ENCODE peak calls at places on chromosomes 12 and 14, in six cellular contexts. S, T, F, E, W and C are unnamed samples.

GRCh38 chr14:94748667-94749347 is 21.1 kb downstream of the GSC start:
- DNase-seq in S (no peak), T (no peak), F (peak; percentile 30), E (peak; percentile 76), W (peak; percentile 59), C (no peak)

GRCh38 chr14:76842414-76842813 is 16.2 kb downstream of the LRRC74A start:
- DNase-seq in S (no peak), T (no peak), F (no peak), E (no peak), W (no peak), C (no peak)

GRCh38 chr14:38224328-38224727 is 16.6 kb downstream of the SSTR1 start:
- DNase-seq in S (no peak), T (no peak), F (no peak), E (no peak), W (no peak), C (no peak)

GRCh38 chr14:32379447-32379846 is 50.3 kb downstream of the AKAP6 start:
- DNase-seq in S (no peak), T (no peak), F (no peak), E (no peak), W (no peak), C (no peak)

GRCh38 chr12:14960548-14961465 is 594 bp downstream of the ARHGDIB start:
- DNase-seq in S (peak; percentile 60), T (no peak), F (no peak), E (no peak), W (no peak), C (no peak)

GRCh38 chr14:67620217-67620789 is 583 bp downstream of the ARG2 start:
- DNase-seq in S (no peak), T (no peak), F (no peak), E (peak; percentile 70), W (no peak), C (no peak)

GRCh38 chr12:130829391-130830245 is 9.4 kb downstream of the STX2 start:
- DNase-seq in S (no peak), T (no peak), F (no peak), E (no peak), W (no peak), C (no peak)

GRCh38 chr14:51008416-51008815 is 64.1 kb upstream of the PYGL start:
- DNase-seq in S (no peak), T (no peak), F (no peak), E (no peak), W (no peak), C (no peak)

GRCh38 chr12:113196996-113197395 is 11.5 kb downstream of the RITA1 start:
- DNase-seq in S (peak; percentile 70), T (peak; percentile 22), F (peak; percentile 7), E (peak; percentile 51), W (peak; percentile 63), C (no peak)

GRCh38 chr12:125657681-125658080 is 592.4 kb downstream of the AACS start:
- DNase-seq in S (no peak), T (no peak), F (no peak), E (no peak), W (no peak), C (no peak)

GRCh38 chr12:124994435-124994975 is 1.1 kb downstream of the BRI3BP start:
- DNase-seq in S (no peak), T (no peak), F (no peak), E (peak; percentile 11), W (no peak), C (no peak)

GRCh38 chr12:23681237-23681636 is 268.2 kb downstream of the SOX5 start:
- DNase-seq in S (no peak), T (no peak), F (no peak), E (no peak), W (no peak), C (no peak)

GRCh38 chr12:6667559-6668210 is 4.8 kb upstream of the ING4 start:
- DNase-seq in S (no peak), T (no peak), F (peak; percentile 50), E (peak; percentile 21), W (peak; percentile 21), C (no peak)

GRCh38 chr12:91382081-91382543 is 199.5 kb upstream of the DCN start:
- DNase-seq in S (peak; percentile 70), T (peak; percentile 79), F (peak; percentile 18), E (peak; percentile 89), W (peak; percentile 66), C (no peak)

GRCh38 chr12:24066097-24066496 is 116.6 kb upstream of the SOX5 start:
- DNase-seq in S (no peak), T (no peak), F (no peak), E (no peak), W (no peak), C (no peak)

GRCh38 chr14:77120771-77121743 is 20.5 kb downstream of the ZDHHC22 start:
- DNase-seq in S (no peak), T (no peak), F (no peak), E (peak; percentile 90), W (no peak), C (no peak)

GRCh38 chr14:66206554-66206953 is 279.6 kb upstream of the CCDC196 start:
- DNase-seq in S (no peak), T (no peak), F (no peak), E (no peak), W (no peak), C (no peak)

GRCh38 chr14:99946652-99947489 is 118.4 kb upstream of the EVL start:
- DNase-seq in S (no peak), T (peak; percentile 29), F (peak; percentile 35), E (peak; percentile 50), W (no peak), C (no peak)

GRCh38 chr12:115570271-115570777 is 707.2 kb downstream of the MED13L start:
- DNase-seq in S (peak; percentile 73), T (no peak), F (no peak), E (no peak), W (no peak), C (no peak)

GRCh38 chr12:129193263-129193871 is 340.1 kb downstream of the GLT1D1 start:
- DNase-seq in S (no peak), T (no peak), F (no peak), E (peak; percentile 47), W (no peak), C (no peak)

GRCh38 chr12:89756638-89757321 is 48.1 kb upstream of the ATP2B1 start:
- DNase-seq in S (peak; percentile 98), T (no peak), F (no peak), E (no peak), W (peak; percentile 89), C (no peak)

GRCh38 chr14:69088523-69089445 is 64.1 kb downstream of the DCAF5 start:
- DNase-seq in S (peak; percentile 84), T (no peak), F (no peak), E (no peak), W (no peak), C (no peak)

GRCh38 chr14:61388976-61389576 is 67.7 kb downstream of the PRKCH start:
- DNase-seq in S (peak; percentile 8), T (no peak), F (no peak), E (no peak), W (peak; percentile 36), C (no peak)

GRCh38 chr12:57224973-57225679 is 4.4 kb upstream of the SHMT2 start:
- DNase-seq in S (no peak), T (no peak), F (no peak), E (peak; percentile 58), W (no peak), C (no peak)

GRCh38 chr14:45709541-45709940 is 456.5 kb upstream of the MIS18BP1 start:
- DNase-seq in S (no peak), T (no peak), F (no peak), E (no peak), W (no peak), C (no peak)

GRCh38 chr12:131314524-131315090 is 360.9 kb downstream of the ADGRD1 start:
- DNase-seq in S (no peak), T (no peak), F (no peak), E (no peak), W (no peak), C (no peak)